ENCODE peak calls at places on chromosomes 7 and 10, in six cellular contexts. U, P, D, O, F and X are unnamed samples.

GRCh38 chr7:4179616-4180380 is 502.3 kb upstream of the FOXK1 start:
- DNase-seq in U (no peak), P (no peak), D (no peak), F (no peak), O (no peak), X (no peak)

GRCh38 chr7:20834656-20835055 is 48.0 kb upstream of the SP8 start:
- DNase-seq in O (no peak), U (no peak), P (no peak), F (peak; percentile 23), D (no peak), X (no peak)

GRCh38 chr7:107593025-107593410 is 13.0 kb downstream of the BCAP29 start:
- DNase-seq in P (no peak), O (no peak), F (no peak), U (no peak), D (no peak), X (no peak)

GRCh38 chr10:42753126-42753506 is 29.5 kb upstream of the BMS1 start:
- DNase-seq in D (peak; percentile 66), F (peak; percentile 82), O (peak; percentile 87), P (no peak), U (peak; percentile 96), X (peak; percentile 84)

GRCh38 chr7:158820656-158821055 is 8.7 kb downstream of the ESYT2 start:
- DNase-seq in U (peak; percentile 6), F (no peak), P (no peak), D (no peak), O (no peak), X (no peak)

GRCh38 chr7:1459930-1460756 is 873 bp upstream of the MICALL2 start:
- DNase-seq in O (peak; percentile 81), U (no peak), F (peak; percentile 55), P (no peak), D (no peak), X (peak; percentile 19)

GRCh38 chr7:19020062-19020461 is 97.4 kb downstream of the TWIST1 start:
- DNase-seq in F (no peak), O (no peak), U (no peak), D (no peak), P (no peak), X (no peak)

GRCh38 chr10:50469778-50470193 is 154.0 kb downstream of the SGMS1 start:
- DNase-seq in O (peak; percentile 55), P (no peak), D (no peak), F (no peak), U (no peak), X (no peak)

GRCh38 chr7:106217089-106217542 is 67.7 kb downstream of the NAMPT start:
- DNase-seq in P (no peak), O (peak; percentile 83), U (no peak), D (peak; percentile 38), F (peak; percentile 23), X (peak; percentile 18)

DNA sequence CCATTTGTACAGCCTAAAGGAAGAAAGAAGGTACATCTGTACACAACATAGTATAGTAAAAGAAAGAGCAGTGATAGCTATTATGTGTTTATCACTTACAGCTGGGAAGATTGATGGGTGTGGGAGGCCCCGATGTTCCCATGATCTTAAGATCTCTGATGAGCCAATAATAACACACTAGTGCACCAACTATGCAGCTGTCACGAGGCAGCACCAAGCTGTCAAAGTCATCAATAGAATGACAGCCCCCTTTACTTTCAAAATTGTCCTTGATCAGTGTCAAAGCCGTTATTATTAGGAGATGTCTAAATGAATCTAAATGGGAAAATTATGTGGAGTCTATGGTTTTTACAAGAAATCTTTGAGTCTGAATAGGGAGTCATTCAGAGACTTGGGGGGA is 161.8 kb upstream of the AGK start:
- DNase-seq in U (no peak), O (no peak), P (no peak), D (no peak), F (no peak), X (no peak)
- TF ChIP-seq EP300 in U (no peak), O (no peak), P (no peak), D (no peak), F (no peak), X (no peak)

GRCh38 chr7:42964293-42964692 is 32.1 kb downstream of the MRPL32 start:
- DNase-seq in F (peak; percentile 20), D (no peak), U (no peak), O (no peak), P (no peak), X (no peak)

GRCh38 chr7:42961182-42961581 is 29.0 kb downstream of the MRPL32 start:
- DNase-seq in O (no peak), U (no peak), D (no peak), P (no peak), F (no peak), X (no peak)

GRCh38 chr7:42964849-42965805 is 33.0 kb downstream of the MRPL32 start:
- DNase-seq in O (peak; percentile 70), D (no peak), U (no peak), P (no peak), F (no peak), X (no peak)

GRCh38 chr7:42959549-42959948 is 27.4 kb downstream of the MRPL32 start:
- DNase-seq in D (no peak), P (no peak), O (no peak), U (no peak), F (no peak), X (no peak)

DNA sequence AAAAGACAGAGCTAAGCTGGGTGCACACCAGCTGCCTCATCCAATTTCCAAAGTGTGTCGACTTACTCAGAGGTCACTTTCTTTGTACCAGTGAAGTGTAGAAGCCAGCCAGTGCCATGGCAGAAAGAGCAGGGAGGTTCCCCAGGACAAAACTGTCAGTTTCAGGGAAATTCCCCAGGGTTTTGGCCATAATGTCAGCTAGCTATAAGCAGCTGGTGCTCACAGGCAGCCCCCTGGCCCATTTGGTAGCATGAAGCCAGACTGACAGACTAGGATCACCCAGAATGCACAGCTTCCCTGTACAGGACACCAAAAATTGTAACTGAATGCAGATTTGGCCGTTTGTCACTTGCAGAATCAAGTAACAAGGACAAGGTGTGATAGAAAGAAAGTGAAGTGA is 28.6 kb downstream of the MRPL32 start:
- DNase-seq in O (no peak), U (no peak), F (no peak), D (no peak), P (no peak), X (no peak)
- H3K4me3 ChIP-seq in O (no peak overlapping the region), U (no peak overlapping the region), F (no peak overlapping the region), D (no peak overlapping the region), P (no peak overlapping the region), X (no peak overlapping the region)

DNA sequence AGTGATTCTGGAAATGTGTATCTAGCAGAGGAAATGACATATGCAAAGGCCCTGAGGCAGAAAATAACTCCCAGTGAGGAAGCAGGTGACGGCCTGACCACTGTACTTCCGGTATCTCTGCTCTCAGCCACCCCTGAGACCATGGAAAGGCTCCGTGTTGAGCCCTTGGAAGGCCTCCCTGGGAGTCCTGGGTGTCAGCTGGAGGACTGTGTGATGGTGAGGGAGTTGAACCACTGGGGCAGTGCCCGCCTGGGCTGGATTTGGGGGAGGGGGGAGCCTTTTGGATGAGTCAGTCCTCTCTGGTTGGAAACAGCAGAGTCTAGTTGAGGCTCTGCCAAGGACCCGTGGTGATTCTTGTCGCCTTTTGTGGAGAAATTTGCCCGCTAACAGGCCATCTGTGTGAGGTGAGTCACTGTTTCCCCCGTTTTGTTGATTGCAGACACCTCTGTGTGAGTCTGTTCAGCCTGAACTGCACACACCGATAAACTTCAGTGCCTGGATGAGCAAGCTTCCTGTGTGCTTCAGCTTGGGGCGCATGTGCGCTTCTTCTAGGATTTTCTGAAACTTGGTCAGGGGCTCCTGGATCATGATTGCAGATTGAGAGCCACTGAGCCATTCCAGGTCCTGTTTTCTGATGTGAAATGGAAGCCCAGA is 98.6 kb downstream of the GRK5 start:
- DNase-seq in U (no peak), P (no peak), D (peak; percentile 83), O (peak; percentile 95), F (peak; percentile 83), X (peak; percentile 68)
- TF ChIP-seq POLR2A in U (no peak), P (no peak), D (no peak), O (no peak), F (no peak), X (no peak)

DNA sequence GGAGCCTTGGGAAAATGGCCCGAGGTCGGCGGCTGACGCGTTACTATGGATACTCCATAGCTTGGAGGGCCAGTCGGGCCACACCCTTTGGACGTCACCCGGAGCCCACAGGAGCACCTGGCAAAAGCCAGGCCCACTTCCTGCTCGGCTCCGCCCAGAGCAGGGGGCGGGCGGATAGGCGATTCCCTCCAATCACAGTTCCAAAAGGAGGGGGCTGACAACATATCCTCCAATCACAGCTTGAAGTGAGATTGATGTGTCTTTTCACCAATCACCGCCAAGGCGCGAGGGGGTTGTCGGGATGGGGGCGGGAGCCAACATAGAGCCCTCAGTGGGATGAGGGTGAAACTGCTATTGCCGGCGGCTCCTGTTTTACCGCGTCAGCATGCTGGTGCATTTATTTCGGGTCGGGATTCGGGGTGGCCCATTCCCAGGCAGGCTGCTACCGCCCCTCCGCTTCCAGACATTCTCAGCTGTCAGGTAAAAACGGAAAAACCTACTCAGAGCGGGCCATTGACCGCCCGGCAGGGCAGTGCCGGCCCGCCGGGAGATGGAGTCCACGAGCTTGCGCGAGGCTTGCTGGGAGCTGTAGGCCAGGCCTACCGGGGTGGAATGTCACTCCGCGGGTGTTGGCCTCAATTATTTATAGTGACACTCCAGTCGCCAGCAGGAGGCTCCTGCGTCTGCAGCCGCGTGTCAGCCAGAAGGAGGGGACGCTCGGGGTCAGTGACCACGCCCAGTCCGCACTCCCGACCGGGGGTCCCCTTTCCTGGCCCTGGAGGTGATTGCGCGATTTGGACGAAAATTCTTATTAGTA is at the start of gene ABCB8:
- DNase-seq in F (peak; percentile 100), U (peak; percentile 99), O (peak; percentile 99), P (peak; percentile 97), D (peak; percentile 100), X (peak; percentile 100)
- TF ChIP-seq EP300 in F (peak; percentile 50), U (no peak), O (no peak), P (no peak), D (no peak), X (peak; percentile 31)

GRCh38 chr10:68957654-68958053 is 1.7 kb downstream of the DDX21 start:
- DNase-seq in F (peak; percentile 36), U (no peak), P (no peak), O (no peak), D (no peak), X (no peak)

GRCh38 chr10:68955414-68955785 is 570 bp upstream of the DDX21 start:
- DNase-seq in D (no peak), O (no peak), U (no peak), F (peak; percentile 75), P (no peak), X (no peak)

GRCh38 chr10:68955786-68956532 is at the start of gene DDX21:
- DNase-seq in U (peak; percentile 81), O (peak; percentile 95), F (peak; percentile 97), P (peak; percentile 92), D (peak; percentile 98), X (peak; percentile 78)

GRCh38 chr10:68957284-68957615 is 1.3 kb downstream of the DDX21 start:
- DNase-seq in U (no peak), F (no peak), O (no peak), D (peak; percentile 17), P (peak; percentile 5), X (no peak)

DNA sequence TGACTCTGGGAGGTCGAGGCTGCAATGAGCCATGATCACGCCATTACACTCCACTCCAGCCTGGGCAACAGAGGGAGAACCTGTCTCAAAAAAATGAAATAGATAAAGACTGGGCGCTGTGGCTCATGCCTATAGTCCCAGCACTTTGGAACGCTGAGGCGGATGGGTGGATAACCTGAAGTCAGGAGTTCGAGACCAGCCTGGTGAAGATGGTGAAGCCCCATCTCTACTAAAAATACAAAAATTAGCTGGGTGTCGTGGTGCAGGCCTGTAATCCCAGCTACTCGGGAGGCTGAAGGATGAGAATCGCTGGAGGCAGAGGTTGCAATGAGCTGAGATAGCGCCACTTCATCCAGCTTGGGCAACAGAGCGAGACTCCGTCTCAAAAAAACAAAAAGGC is 1.1 kb upstream of the DDX21 start:
- DNase-seq in F (peak; percentile 27), P (no peak), U (no peak), O (no peak), D (no peak), X (no peak)
- H3K4me3 ChIP-seq in F (peak overlapping the region; percentile 93), P (peak overlapping the region; percentile 66), U (peak overlapping the region; percentile 92), O (peak overlapping the region; percentile 62), D (peak overlapping the region; percentile 98), X (no peak overlapping the region)